ENCODE peak calls at places on chromosomes 1 and 21, in four cellular contexts. Y is mesendoderm, X is stomach, U is GM23338. L is an unnamed sample.

GRCh38 chr1:149927056-149927534 is 508 bp downstream of the SF3B4 start:
- DNase-seq in Y (no peak), X (no peak), U (no peak), L (no peak)

GRCh38 chr1:164786980-164787833 is 228.2 kb downstream of the PBX1 start:
- DNase-seq in Y (peak), X (peak), U (peak), L (peak)

GRCh38 chr1:80218112-80218511 is 1211.6 kb upstream of the ADGRL4 start:
- DNase-seq in Y (peak), X (no peak), U (peak), L (no peak)

GRCh38 chr1:43936470-43937151 is 3.0 kb downstream of the ARTN start:
- DNase-seq in Y (peak), X (peak), U (peak), L (peak)

GRCh38 chr1:65890201-65890600 is 97.5 kb downstream of the PDE4B start:
- DNase-seq in Y (no peak), X (no peak), U (no peak), L (no peak)

GRCh38 chr1:217272385-217272784 is 358.5 kb downstream of the GPATCH2 start:
- DNase-seq in Y (no peak), X (no peak), U (no peak), L (no peak)

GRCh38 chr1:13664451-13664850 is 35.5 kb upstream of the PRDM2 start:
- DNase-seq in Y (no peak), X (no peak), U (no peak), L (no peak)

GRCh38 chr1:46524843-46525242 is 26.6 kb downstream of the KNCN start:
- DNase-seq in Y (no peak), X (no peak), U (no peak), L (no peak)

GRCh38 chr1:1842360-1843146 is 48.3 kb downstream of the GNB1 start:
- DNase-seq in Y (no peak), X (peak), U (no peak), L (no peak)

GRCh38 chr1:207071426-207071825 is 17.2 kb upstream of the C4BPB start:
- DNase-seq in Y (no peak), X (no peak), U (no peak), L (no peak)

GRCh38 chr1:89044970-89045695 is 19.9 kb downstream of the GBP1 start:
- DNase-seq in Y (no peak), X (no peak), U (no peak), L (no peak)

GRCh38 chr1:21706151-21706835 is 37.1 kb upstream of the RAP1GAP start:
- DNase-seq in Y (peak), X (no peak), U (peak), L (no peak)

GRCh38 chr1:10897321-10897980 is 101.0 kb upstream of the CASZ1 start:
- DNase-seq in Y (no peak), X (no peak), U (no peak), L (no peak)

GRCh38 chr1:169509354-169509753 is 23.6 kb upstream of the SLC19A2 start:
- DNase-seq in Y (no peak), X (no peak), U (no peak), L (no peak)

GRCh38 chr1:42756956-42757891 is 9.6 kb downstream of the P3H1 start:
- DNase-seq in Y (peak), X (peak), U (peak), L (peak)

GRCh38 chr21:34835526-34835925 is 166.7 kb downstream of the CLIC6 start:
- DNase-seq in Y (no peak), X (no peak), U (peak), L (no peak)

GRCh38 chr1:155931332-155932038 is 2.7 kb downstream of the KHDC4 start:
- DNase-seq in Y (no peak), X (no peak), U (no peak), L (no peak)

GRCh38 chr1:112678605-112679004 is 4.1 kb downstream of the MOV10 start:
- DNase-seq in Y (no peak), X (no peak), U (no peak), L (no peak)

GRCh38 chr1:43367904-43368645 is at the start of gene ELOVL1:
- DNase-seq in Y (peak), X (peak), U (peak), L (peak)

GRCh38 chr1:48362901-48363300 is 109.1 kb downstream of the SPATA6 start:
- DNase-seq in Y (no peak), X (no peak), U (no peak), L (no peak)

GRCh38 chr1:87156124-87156523 is 172.6 kb upstream of the LMO4 start:
- DNase-seq in Y (no peak), X (no peak), U (no peak), L (no peak)

GRCh38 chr1:16978589-16979474 is 1.6 kb downstream of the MFAP2 start:
- DNase-seq in Y (no peak), X (no peak), U (no peak), L (no peak)

GRCh38 chr1:218658899-218659298 is 313.8 kb downstream of the TGFB2 start:
- DNase-seq in Y (peak), X (no peak), U (no peak), L (no peak)

GRCh38 chr1:235974616-235975015 is 90.3 kb downstream of the NID1 start:
- DNase-seq in Y (peak), X (no peak), U (no peak), L (no peak)

GRCh38 chr1:223443397-223443796 is 50.2 kb downstream of the CCDC185 start:
- DNase-seq in Y (no peak), X (no peak), U (no peak), L (no peak)

GRCh38 chr21:26624983-26625519 is 52.0 kb upstream of the CYYR1 start:
- DNase-seq in Y (no peak), X (no peak), U (no peak), L (no peak)

GRCh38 chr1:242811092-242811840 is 286.8 kb upstream of the PLD5 start:
- DNase-seq in Y (no peak), X (no peak), U (no peak), L (no peak)

GRCh38 chr1:26719205-26719604 is 23.4 kb downstream of the ARID1A start:
- DNase-seq in Y (no peak), X (no peak), U (no peak), L (no peak)

DNA sequence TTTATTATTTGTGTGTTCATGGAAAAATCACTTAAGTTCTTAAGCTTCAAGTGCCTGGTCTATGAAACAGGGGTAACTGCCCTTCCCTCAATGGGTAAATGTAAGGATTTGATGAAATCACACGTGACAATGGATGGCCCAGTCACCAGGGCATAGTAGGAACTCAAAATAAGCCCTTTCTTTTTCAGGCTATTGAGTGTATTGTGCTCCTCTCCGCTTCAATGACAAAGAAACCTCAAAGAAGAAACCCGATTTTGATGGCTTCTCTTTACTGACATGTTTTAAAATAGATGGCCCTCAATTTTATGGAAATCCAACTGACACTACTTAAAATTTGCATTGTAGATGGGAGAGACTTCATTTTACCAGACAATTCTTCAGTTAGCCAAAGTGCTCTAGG is 543.5 kb downstream of the OMA1 start:
- DNase-seq in Y (no peak), X (no peak), U (peak), L (no peak)
- H3K27ac ChIP-seq in Y (no peak), X (no peak), U (peak), L (no peak)

DNA sequence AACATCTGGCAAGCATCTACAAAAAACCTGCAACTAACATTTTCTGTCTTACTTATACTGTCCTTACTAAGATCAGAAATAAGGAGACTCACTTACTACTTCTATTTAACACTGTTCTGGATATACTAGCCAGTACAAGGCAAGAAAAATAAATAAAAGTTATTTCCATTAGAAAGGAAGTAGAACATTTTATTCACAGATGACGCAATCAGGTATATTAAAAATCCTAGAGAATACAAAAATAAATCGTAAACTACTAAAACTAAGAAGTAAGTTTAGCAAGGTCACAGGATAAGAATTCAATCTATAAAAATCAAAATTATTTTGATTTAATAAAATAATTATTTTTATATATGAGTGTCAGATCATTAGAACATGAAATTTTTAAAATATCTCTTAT is 264.6 kb downstream of the BARHL2 start:
- DNase-seq in Y (no peak), X (no peak), U (no peak), L (no peak)
- H3K4me3 ChIP-seq in Y (no peak), X (no peak), U (no peak), L (no peak)

DNA sequence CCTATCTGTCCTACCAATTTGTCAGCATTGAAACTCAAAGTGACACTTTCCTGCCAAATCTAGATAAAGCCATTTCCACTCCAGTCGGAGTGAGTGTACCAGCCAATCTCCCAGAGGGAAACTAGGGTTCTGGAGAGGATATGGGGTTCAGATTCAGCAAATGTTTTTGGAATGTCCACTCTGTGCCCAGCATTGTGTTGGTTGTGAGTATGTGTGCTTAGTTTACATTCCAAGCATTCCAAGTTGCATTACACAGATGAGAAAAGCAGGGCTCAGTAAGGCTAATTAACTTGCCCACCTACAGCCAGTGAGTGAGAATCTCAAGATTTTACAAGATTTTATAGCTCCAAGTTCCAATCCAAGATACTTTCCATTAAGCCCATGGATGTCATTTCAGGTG is 26.4 kb upstream of the RGS16 start:
- DNase-seq in Y (peak), X (no peak), U (peak), L (no peak)
- H3K27ac ChIP-seq in Y (no peak), X (no peak), U (no peak), L (no peak)

GRCh38 chr1:163085041-163085903 is 16.1 kb downstream of the RGS4 start:
- DNase-seq in Y (no peak), X (no peak), U (no peak), L (no peak)
- H3K4me3 ChIP-seq in Y (no peak), X (no peak), U (no peak), L (no peak)

DNA sequence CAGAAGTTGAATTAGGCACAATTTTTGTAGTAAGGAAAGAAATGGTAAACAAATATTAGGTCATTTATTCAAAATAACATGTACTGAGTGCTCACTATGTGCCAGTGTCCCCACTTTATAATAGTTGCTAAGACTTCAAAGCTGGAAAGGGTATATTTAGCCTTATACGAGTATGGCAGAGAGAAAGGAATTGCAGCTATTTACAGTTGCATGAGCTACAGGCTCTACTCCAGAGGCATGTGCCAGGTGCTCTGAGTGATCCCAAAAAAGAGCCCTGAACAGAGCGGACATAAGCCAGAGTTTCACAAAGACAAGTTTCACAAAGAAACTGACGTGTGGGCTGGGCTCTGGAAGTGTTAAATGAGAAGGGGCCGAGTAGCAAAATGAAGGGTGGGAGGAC is 40.8 kb downstream of the FASLG start:
- DNase-seq in Y (no peak), X (no peak), U (no peak), L (no peak)
- H3K27ac ChIP-seq in Y (no peak), X (no peak), U (no peak), L (no peak)

DNA sequence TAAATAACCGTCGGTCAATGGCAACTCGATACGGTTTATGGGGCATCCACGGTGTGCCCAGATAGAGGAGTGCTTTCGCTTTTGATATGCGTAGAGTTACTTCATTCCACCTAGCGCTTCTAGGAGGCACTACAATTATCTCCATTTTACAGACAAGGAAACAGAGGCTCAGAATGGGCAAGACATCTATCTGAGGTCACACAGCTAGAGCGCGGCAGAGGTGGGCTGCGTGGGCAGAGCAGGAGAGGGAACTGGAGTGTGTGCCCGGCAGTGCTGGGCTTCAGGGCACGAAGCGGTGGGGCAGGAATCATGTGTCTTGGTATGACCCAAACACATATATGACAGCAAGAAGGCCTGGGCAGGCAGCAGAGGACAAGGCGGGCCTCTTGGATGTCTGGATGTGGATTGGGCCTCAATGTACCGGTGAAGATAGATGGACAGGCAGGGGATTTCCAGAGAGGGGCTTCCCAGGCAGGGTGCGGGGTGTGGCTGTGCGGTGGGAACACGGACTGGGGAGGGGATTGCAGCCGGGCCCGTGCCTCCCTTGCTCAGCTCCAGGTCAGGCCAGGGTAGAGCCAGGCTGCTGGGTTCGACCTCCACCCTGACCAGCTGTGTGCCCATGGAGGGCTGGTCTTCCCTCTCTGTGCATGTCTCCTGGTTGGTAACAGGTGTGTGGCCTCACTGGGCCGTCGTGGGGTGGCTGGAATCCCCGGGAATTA is 21.2 kb downstream of the TP73 start:
- DNase-seq in Y (no peak), X (no peak), U (no peak), L (no peak)
- H3K4me3 ChIP-seq in Y (no peak), X (no peak), U (no peak), L (no peak)

GRCh38 chr1:109667452-109668122 is at the start of gene GSTM2:
- DNase-seq in Y (peak), X (peak), U (peak), L (peak)
- H3K27ac ChIP-seq in Y (no peak), X (peak), U (no peak), L (no peak)

DNA sequence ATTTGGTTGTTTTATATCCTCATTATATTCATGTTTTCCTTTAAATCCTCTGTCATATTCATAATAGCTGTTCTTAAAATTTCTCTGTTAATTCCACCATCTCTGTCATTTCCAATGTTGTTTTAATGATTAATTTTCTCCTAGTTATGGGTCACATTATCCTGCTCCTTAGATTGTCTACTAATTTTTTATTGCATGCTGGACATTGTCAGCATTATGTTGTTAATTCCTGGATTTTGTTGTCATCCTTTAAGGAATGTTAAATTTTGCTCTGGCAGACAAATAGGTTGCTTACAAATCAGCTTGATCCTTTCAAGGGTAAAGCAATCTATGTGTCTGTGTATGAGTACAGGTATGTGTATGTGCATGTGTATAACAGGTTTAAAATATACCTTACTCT is 393.8 kb upstream of the POU3F1 start:
- DNase-seq in Y (no peak), X (no peak), U (no peak), L (no peak)
- H3K4me3 ChIP-seq in Y (no peak), X (no peak), U (no peak), L (no peak)

L was measured in WERI-Rb-1.